ENCODE peak calls at places on chromosomes 3 and 15, in eight cellular contexts. P, R, N, X, H, V, O and D are unnamed samples.
A peak's percentile ranks its signal among the peaks of the same experiment; 100 is the strongest.

GRCh38 chr15:32643907-32644445 is 2.5 kb downstream of the SCG5 start:
- DNase-seq in P (no peak), R (no peak), N (no peak), X (no peak), H (no peak), V (no peak), O (no peak), D (no peak)

GRCh38 chr3:179713643-179714090 is 60.8 kb downstream of the USP13 start:
- DNase-seq in P (peak; percentile 57), R (no peak), N (peak; percentile 28), X (peak; percentile 77), H (peak; percentile 86), V (no peak), O (no peak), D (no peak)

GRCh38 chr3:150370982-150371381 is 37.1 kb upstream of the TSC22D2 start:
- DNase-seq in P (no peak), R (no peak), N (no peak), X (no peak), H (no peak), V (no peak), O (no peak), D (no peak)

GRCh38 chr3:13706451-13706850 is 157.5 kb downstream of the FBLN2 start:
- DNase-seq in P (no peak), R (no peak), N (no peak), X (no peak), H (no peak), V (no peak), O (no peak), D (no peak)

GRCh38 chr3:26369133-26369532 is 253.4 kb upstream of the LRRC3B start:
- DNase-seq in P (no peak), R (no peak), N (no peak), X (no peak), H (no peak), V (no peak), O (no peak), D (no peak)

GRCh38 chr3:62134061-62134496 is 239.3 kb downstream of the FEZF2 start:
- DNase-seq in P (no peak), R (no peak), N (peak; percentile 59), X (no peak), H (peak; percentile 8), V (no peak), O (peak; percentile 53), D (no peak)

GRCh38 chr15:35854398-35854797 is 308.4 kb upstream of the DPH6 start:
- DNase-seq in P (no peak), R (no peak), N (no peak), X (no peak), H (no peak), V (no peak), O (no peak), D (no peak)

GRCh38 chr3:139718415-139718814 is 40.6 kb upstream of the NMNAT3 start:
- DNase-seq in P (peak; percentile 45), R (no peak), N (peak; percentile 15), X (no peak), H (peak; percentile 25), V (no peak), O (peak; percentile 18), D (no peak)

GRCh38 chr3:197794115-197794514 is 3.1 kb downstream of the LRCH3 start:
- DNase-seq in P (no peak), R (no peak), N (no peak), X (no peak), H (no peak), V (no peak), O (no peak), D (no peak)

GRCh38 chr3:69368129-69368741 is 17.7 kb downstream of the FRMD4B start:
- DNase-seq in P (peak; percentile 34), R (peak; percentile 68), N (peak; percentile 53), X (no peak), H (no peak), V (no peak), O (no peak), D (peak; percentile 66)

GRCh38 chr3:27628029-27628750 is 93.9 kb downstream of the EOMES start:
- DNase-seq in P (no peak), R (no peak), N (no peak), X (no peak), H (no peak), V (no peak), O (no peak), D (no peak)

GRCh38 chr15:92603278-92603677 is 52.3 kb downstream of the FAM174B start:
- DNase-seq in P (no peak), R (no peak), N (no peak), X (no peak), H (no peak), V (no peak), O (no peak), D (no peak)

GRCh38 chr3:12237076-12237475 is 51.8 kb upstream of the PPARG start:
- DNase-seq in P (no peak), R (no peak), N (no peak), X (no peak), H (no peak), V (no peak), O (no peak), D (no peak)

GRCh38 chr3:71885001-71885400 is 100.1 kb upstream of the PROK2 start:
- DNase-seq in P (no peak), R (no peak), N (no peak), X (no peak), H (peak; percentile 36), V (no peak), O (no peak), D (no peak)

GRCh38 chr3:128763967-128764366 is 38.0 kb downstream of the RAB7A start:
- DNase-seq in P (no peak), R (no peak), N (no peak), X (no peak), H (no peak), V (no peak), O (no peak), D (no peak)

GRCh38 chr3:134795776-134796312 is 784 bp downstream of the EPHB1 start:
- DNase-seq in P (peak; percentile 21), R (peak; percentile 29), N (peak; percentile 11), X (no peak), H (peak; percentile 33), V (no peak), O (no peak), D (no peak)

GRCh38 chr15:80265021-80265420 is 13.0 kb upstream of the CTXND1 start:
- DNase-seq in P (peak; percentile 55), R (no peak), N (no peak), X (no peak), H (no peak), V (no peak), O (no peak), D (no peak)

GRCh38 chr3:148208975-148209374 is 488.7 kb upstream of the AGTR1 start:
- DNase-seq in P (no peak), R (no peak), N (no peak), X (no peak), H (no peak), V (no peak), O (no peak), D (no peak)

DNA sequence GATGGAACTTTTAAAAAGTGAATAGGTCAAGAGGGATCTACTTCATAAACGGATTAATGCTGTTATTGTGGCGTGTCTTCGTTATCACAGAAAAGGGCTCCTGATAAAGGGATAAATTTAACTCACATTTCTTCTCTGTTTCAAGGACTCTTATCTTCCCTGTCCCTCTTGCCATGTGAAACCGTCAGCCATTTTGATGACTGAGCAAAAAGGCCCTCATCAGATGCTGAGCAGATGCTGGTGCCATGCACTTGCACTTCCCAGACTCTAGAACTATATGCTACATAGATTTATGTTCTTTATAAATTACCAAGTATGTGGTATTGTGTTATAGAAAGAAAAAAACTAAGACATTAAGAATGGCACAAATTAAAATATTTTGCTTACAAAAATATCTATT is 1011.8 kb upstream of the GBE1 start:
- DNase-seq in P (no peak), R (no peak), N (no peak), X (no peak), H (no peak), V (no peak), O (no peak), D (no peak)
- TF ChIP-seq CTCF in P (no peak), R (no peak), N (no peak), X (no peak), H (no peak), V (no peak), O (no peak), D (no peak)

DNA sequence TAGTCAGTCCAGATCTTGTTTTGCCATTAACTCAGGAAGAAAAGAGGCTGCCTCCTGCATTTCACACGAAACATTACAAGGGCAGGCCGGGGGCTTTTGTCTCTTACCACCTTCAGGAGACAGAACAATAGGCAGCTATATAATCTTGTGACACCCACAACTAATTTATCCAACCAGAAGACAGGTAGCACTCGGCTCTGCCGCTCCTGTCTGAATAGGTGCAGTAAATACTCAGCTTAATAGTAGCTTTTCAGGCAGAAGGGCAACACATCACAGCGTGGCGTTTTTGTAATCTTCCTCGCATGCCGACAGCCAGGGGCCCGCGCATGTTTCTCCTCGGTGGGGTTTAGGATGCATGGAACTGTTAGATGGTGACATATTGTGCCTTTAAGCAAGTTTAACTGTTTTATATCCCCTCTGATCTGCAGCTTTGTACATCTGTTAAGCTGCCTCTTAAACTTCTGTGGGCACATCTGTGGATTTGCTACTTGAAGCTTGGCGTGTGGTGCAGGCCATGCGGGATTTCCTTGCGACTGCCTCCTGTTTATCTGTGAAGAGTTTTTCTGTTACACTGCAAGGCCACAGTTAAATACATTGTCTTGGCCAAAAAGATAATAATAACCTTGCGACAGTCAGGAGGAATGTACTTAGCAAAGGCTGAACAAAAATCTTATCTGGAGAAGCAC is 123.2 kb upstream of the BNIP2 start:
- DNase-seq in P (no peak), R (no peak), N (no peak), X (no peak), H (no peak), V (no peak), O (no peak), D (no peak)
- TF ChIP-seq CTCF in P (no peak), R (no peak), N (no peak), X (no peak), H (no peak), V (no peak), O (no peak), D (no peak)

GRCh38 chr15:69141833-69142232 is 18.6 kb upstream of the GLCE start:
- DNase-seq in P (no peak), R (no peak), N (no peak), X (no peak), H (no peak), V (no peak), O (no peak), D (no peak)

GRCh38 chr15:69143756-69144436 is 16.5 kb upstream of the GLCE start:
- DNase-seq in P (no peak), R (no peak), N (no peak), X (no peak), H (no peak), V (no peak), O (no peak), D (no peak)

GRCh38 chr15:69138963-69139362 is 21.5 kb upstream of the GLCE start:
- DNase-seq in P (no peak), R (no peak), N (no peak), X (no peak), H (no peak), V (no peak), O (no peak), D (no peak)

GRCh38 chr15:69140306-69140705 is 20.1 kb upstream of the GLCE start:
- DNase-seq in P (no peak), R (no peak), N (peak; percentile 36), X (no peak), H (no peak), V (no peak), O (no peak), D (no peak)

GRCh38 chr15:69141286-69141701 is 19.1 kb upstream of the GLCE start:
- DNase-seq in P (no peak), R (no peak), N (no peak), X (no peak), H (no peak), V (no peak), O (no peak), D (no peak)
- TF ChIP-seq CTCF in P (no peak), R (no peak), N (no peak), X (no peak), H (no peak), V (peak; percentile 36), O (no peak), D (no peak)

GRCh38 chr3:8278448-8278847 is 223.2 kb upstream of the LMCD1 start:
- DNase-seq in P (no peak), R (no peak), N (no peak), X (no peak), H (no peak), V (no peak), O (no peak), D (no peak)
- TF ChIP-seq CTCF in P (no peak), R (no peak), N (no peak), X (no peak), H (no peak), V (peak; percentile 11), O (no peak), D (peak; percentile 1)